ENCODE peak calls at places on chromosome 20, in four cellular contexts. X is activated CD4-positive, alpha-beta T cell treated with anti-CD3 and anti-CD28 coated beads, Interleukin-2, amount 50 U/mL, for 1 hour; I is astrocyte of the cerebellum; B is activated T-helper 2 cell treated with anti-CD3 and anti-CD28 coated beads, Interferon-gamma antibody, Interleukin-2, Interleukin-4, amounts not matched to agents 10 μg/mL and 5 μg/mL and 100 μg/mL, durations not matched to agents 14 hours and 24 hours and 36 hours. N is an unnamed sample.

GRCh38 chr20:48717095-48717958 is 110.5 kb downstream of the PREX1 start:
- DNase-seq in X (no peak), I (no peak), B (no peak), N (no peak)

GRCh38 chr20:3887870-3888614 is 1.1 kb upstream of the PANK2 start:
- DNase-seq in X (no peak), I (no peak), B (no peak), N (no peak)

GRCh38 chr20:51447097-51447764 is 95.3 kb downstream of the NFATC2 start:
- DNase-seq in X (no peak), I (peak; percentile 96), B (no peak), N (no peak)

GRCh38 chr20:2696646-2697045 is 4.1 kb downstream of the EBF4 start:
- DNase-seq in X (no peak), I (no peak), B (no peak), N (no peak)

GRCh38 chr20:41510224-41510623 is 108.0 kb downstream of the CHD6 start:
- DNase-seq in X (no peak), I (no peak), B (no peak), N (no peak)

GRCh38 chr20:20547221-20547875 is 165.1 kb downstream of the RALGAPA2 start:
- DNase-seq in X (no peak), I (no peak), B (no peak), N (no peak)

GRCh38 chr20:62376112-62377063 is 9.3 kb upstream of the LAMA5 start:
- DNase-seq in X (no peak), I (no peak), B (no peak), N (no peak)

GRCh38 chr20:48773837-48774418 is 53.9 kb downstream of the PREX1 start:
- DNase-seq in X (no peak), I (no peak), B (no peak), N (no peak)

GRCh38 chr20:32924781-32925180 is 66.1 kb downstream of the EFCAB8 start:
- DNase-seq in X (no peak), I (no peak), B (no peak), N (no peak)

GRCh38 chr20:20327756-20328155 is 40.1 kb upstream of the INSM1 start:
- DNase-seq in X (no peak), I (no peak), B (no peak), N (no peak)

GRCh38 chr20:2289475-2289874 is 6.3 kb upstream of the TGM3 start:
- DNase-seq in X (no peak), I (no peak), B (no peak), N (no peak)

GRCh38 chr20:23225407-23226060 is 125.1 kb upstream of the NXT1 start:
- DNase-seq in X (no peak), I (no peak), B (no peak), N (no peak)

GRCh38 chr20:8144282-8145245 is 12.5 kb downstream of the PLCB1 start:
- DNase-seq in X (no peak), I (peak; percentile 96), B (no peak), N (no peak)

GRCh38 chr20:5448449-5449118 is 131.8 kb upstream of the PROKR2 start:
- DNase-seq in X (peak; percentile 42), I (peak; percentile 3), B (peak; percentile 18), N (peak; percentile 9)

GRCh38 chr20:49697071-49697470 is 16.6 kb downstream of the B4GALT5 start:
- DNase-seq in X (no peak), I (no peak), B (no peak), N (no peak)

GRCh38 chr20:11136691-11137090 is 462.9 kb upstream of the JAG1 start:
- DNase-seq in X (no peak), I (peak; percentile 28), B (no peak), N (no peak)

GRCh38 chr20:48659888-48660287 is 167.9 kb downstream of the PREX1 start:
- DNase-seq in X (no peak), I (no peak), B (no peak), N (no peak)

GRCh38 chr20:38283236-38283635 is 20.7 kb upstream of the BPI start:
- DNase-seq in X (no peak), I (no peak), B (no peak), N (no peak)

GRCh38 chr20:57627972-57628650 is 7.9 kb upstream of the ZBP1 start:
- DNase-seq in X (peak; percentile 59), I (no peak), B (no peak), N (peak; percentile 68)

GRCh38 chr20:45765307-45765910 is 26.3 kb downstream of the WFDC3 start:
- DNase-seq in X (no peak), I (no peak), B (no peak), N (no peak)

GRCh38 chr20:51404297-51405060 is 138.0 kb downstream of the NFATC2 start:
- DNase-seq in X (peak; percentile 83), I (no peak), B (peak; percentile 84), N (peak; percentile 92)

GRCh38 chr20:38260025-38260377 is 534 bp downstream of the KIAA1755 start:
- DNase-seq in X (no peak), I (no peak), B (no peak), N (no peak)

GRCh38 chr20:50617022-50617421 is 74.3 kb downstream of the RIPOR3 start:
- DNase-seq in X (no peak), I (no peak), B (no peak), N (no peak)

GRCh38 chr20:48754269-48754668 is 73.5 kb downstream of the PREX1 start:
- DNase-seq in X (no peak), I (no peak), B (no peak), N (no peak)

GRCh38 chr20:15930324-15931305 is 642.6 kb downstream of the KIF16B start:
- DNase-seq in X (no peak), I (peak; percentile 58), B (no peak), N (no peak)

GRCh38 chr20:47686545-47686944 is 98.7 kb downstream of the SULF2 start:
- DNase-seq in X (no peak), I (peak; percentile 89), B (no peak), N (no peak)

GRCh38 chr20:43988867-43989266 is 74.2 kb downstream of the TOX2 start:
- DNase-seq in X (no peak), I (no peak), B (no peak), N (no peak)

GRCh38 chr20:48897298-48898044 is 24.0 kb upstream of the ARFGEF2 start:
- DNase-seq in X (no peak), I (peak; percentile 86), B (no peak), N (no peak)

GRCh38 chr20:35551485-35551884 is 9.6 kb downstream of the ERGIC3 start:
- DNase-seq in X (no peak), I (no peak), B (no peak), N (no peak)

GRCh38 chr20:63345328-63346100 is 15.6 kb downstream of the CHRNA4 start:
- DNase-seq in X (no peak), I (no peak), B (no peak), N (no peak)

GRCh38 chr20:17620371-17621228 is 50.7 kb downstream of the DSTN start:
- DNase-seq in X (no peak), I (no peak), B (no peak), N (no peak)